ENCODE peak calls at places on chromosome 1, in four cellular contexts. I is EL, T is T follicular helper cell, L is T-helper 17 cell. R is an unnamed sample.

GRCh38 chr1:167717351-167717750 is 4.4 kb upstream of the MPZL1 start:
- DNase-seq in I (peak; percentile 28), T (no peak), L (no peak), R (no peak)

GRCh38 chr1:94579876-94580294 is 38.3 kb upstream of the F3 start:
- DNase-seq in I (peak; percentile 99), T (no peak), L (no peak), R (no peak)

GRCh38 chr1:112805155-112805853 is 90.2 kb upstream of the PPM1J start:
- DNase-seq in I (no peak), T (no peak), L (no peak), R (no peak)

GRCh38 chr1:231933711-231934626 is 307.4 kb downstream of the DISC1 start:
- DNase-seq in I (no peak), T (no peak), L (no peak), R (no peak)

GRCh38 chr1:28112388-28113311 is 24.2 kb upstream of the EYA3 start:
- DNase-seq in I (peak; percentile 96), T (no peak), L (no peak), R (no peak)

GRCh38 chr1:225931270-225932129 is 7.5 kb upstream of the PYCR2 start:
- DNase-seq in I (no peak), T (no peak), L (no peak), R (no peak)

GRCh38 chr1:201349091-201349490 is 28.4 kb downstream of the TNNT2 start:
- DNase-seq in I (no peak), T (no peak), L (no peak), R (peak; percentile 29)

GRCh38 chr1:20624709-20625108 is 8.5 kb upstream of the PINK1 start:
- DNase-seq in I (no peak), T (no peak), L (no peak), R (no peak)

GRCh38 chr1:9714257-9714718 is 62.8 kb downstream of the PIK3CD start:
- DNase-seq in I (no peak), T (peak; percentile 40), L (no peak), R (no peak)

GRCh38 chr1:81717230-81717629 is 83.5 kb upstream of the ADGRL2 start:
- DNase-seq in I (no peak), T (no peak), L (no peak), R (no peak)

GRCh38 chr1:3121401-3122215 is 52.6 kb downstream of the PRDM16 start:
- DNase-seq in I (no peak), T (no peak), L (no peak), R (no peak)

GRCh38 chr1:177945943-177946650 is 23.8 kb downstream of the SEC16B start:
- DNase-seq in I (peak; percentile 71), T (no peak), L (no peak), R (no peak)

GRCh38 chr1:212002536-212002935 is 32.8 kb downstream of the INTS7 start:
- DNase-seq in I (no peak), T (no peak), L (no peak), R (no peak)

GRCh38 chr1:47856994-47857393 is 140.2 kb downstream of the TRABD2B start:
- DNase-seq in I (no peak), T (no peak), L (no peak), R (no peak)

GRCh38 chr1:236455242-236455641 is 61.2 kb downstream of the EDARADD start:
- DNase-seq in I (no peak), T (no peak), L (no peak), R (no peak)

GRCh38 chr1:96313216-96313615 is 408.4 kb upstream of the PTBP2 start:
- DNase-seq in I (peak; percentile 77), T (no peak), L (no peak), R (no peak)

GRCh38 chr1:173554089-173554488 is 48.8 kb downstream of the SLC9C2 start:
- DNase-seq in I (no peak), T (no peak), L (no peak), R (no peak)

GRCh38 chr1:39152923-39153322 is 51.6 kb upstream of the MACF1 start:
- DNase-seq in I (no peak), T (no peak), L (no peak), R (no peak)

GRCh38 chr1:90763506-90763905 is 46.4 kb upstream of the BARHL2 start:
- DNase-seq in I (no peak), T (no peak), L (no peak), R (no peak)

GRCh38 chr1:111454859-111455641 is 5.8 kb downstream of the ATP5PB start:
- DNase-seq in I (no peak), T (no peak), L (no peak), R (no peak)

GRCh38 chr1:77687519-77687906 is 5.1 kb upstream of the ZZZ3 start:
- DNase-seq in I (no peak), T (no peak), L (no peak), R (peak; percentile 74)

GRCh38 chr1:87518794-87519193 is 190.1 kb downstream of the LMO4 start:
- DNase-seq in I (no peak), T (no peak), L (no peak), R (no peak)

GRCh38 chr1:205580140-205580922 is 51.5 kb downstream of the ELK4 start:
- DNase-seq in I (no peak), T (no peak), L (no peak), R (no peak)

GRCh38 chr1:77543822-77544448 is 138.5 kb downstream of the ZZZ3 start:
- DNase-seq in I (peak; percentile 31), T (no peak), L (no peak), R (no peak)

GRCh38 chr1:200453544-200453905 is 43.7 kb upstream of the ZNF281 start:
- DNase-seq in I (peak; percentile 23), T (no peak), L (no peak), R (no peak)

GRCh38 chr1:41661428-41662060 is 177.1 kb upstream of the EDN2 start:
- DNase-seq in I (no peak), T (no peak), L (no peak), R (peak; percentile 84)

GRCh38 chr1:4375812-4376211 is 278.6 kb upstream of the AJAP1 start:
- DNase-seq in I (no peak), T (no peak), L (no peak), R (no peak)

GRCh38 chr1:110003747-110004428 is 19.3 kb downstream of the AHCYL1 start:
- DNase-seq in I (peak; percentile 97), T (no peak), L (no peak), R (no peak)

GRCh38 chr1:12178511-12178910 is 11.7 kb downstream of the TNFRSF1B start:
- DNase-seq in I (no peak), T (no peak), L (no peak), R (no peak)

GRCh38 chr1:2587071-2587859 is 688 bp downstream of the PRXL2B start:
- DNase-seq in I (peak; percentile 39), T (no peak), L (no peak), R (peak; percentile 93)

GRCh38 chr1:60037669-60038068 is 35.9 kb downstream of the C1orf87 start:
- DNase-seq in I (no peak), T (no peak), L (no peak), R (no peak)

GRCh38 chr1:18556364-18556763 is 74.3 kb upstream of the PAX7 start:
- DNase-seq in I (peak; percentile 17), T (no peak), L (no peak), R (no peak)

GRCh38 chr1:78126506-78126905 is 80.7 kb downstream of the GIPC2 start:
- DNase-seq in I (no peak), T (no peak), L (no peak), R (no peak)

GRCh38 chr1:67635055-67635809 is 49.8 kb upstream of the GADD45A start:
- DNase-seq in I (no peak), T (no peak), L (no peak), R (no peak)

GRCh38 chr1:2111674-2112035 is 61.4 kb downstream of the PRKCZ start:
- DNase-seq in I (no peak), T (no peak), L (peak; percentile 6), R (no peak)

GRCh38 chr1:161725888-161726630 is 4.7 kb downstream of the FCRLB start:
- DNase-seq in I (peak; percentile 61), T (peak; percentile 0), L (peak; percentile 20), R (peak; percentile 90)

GRCh38 chr1:209412036-209412435 is 171.5 kb upstream of the CAMK1G start:
- DNase-seq in I (peak; percentile 47), T (no peak), L (no peak), R (no peak)

GRCh38 chr1:76547916-76548315 is 319.4 kb upstream of the ST6GALNAC5 start:
- DNase-seq in I (no peak), T (no peak), L (no peak), R (no peak)

R was measured in spleen.